ENCODE peak calls at places on chromosomes 6 and 20, in six cellular contexts. One of them, this sample, is unnamed.

GRCh38 chr20:59153355-59153681 is 10.3 kb upstream of the ZNF831 start:
- DNase-seq in H9: no peak
- DNase-seq in IMR-90: no peak
- DNase-seq in H1: no peak
- DNase-seq in neuronal stem cell: no peak
- DNase-seq in mesenchymal stem cell: no peak
- DNase-seq in this sample: no peak

GRCh38 chr6:148999921-149000589 is 253.2 kb downstream of the UST start:
- DNase-seq in H9: no peak
- DNase-seq in IMR-90: peak
- DNase-seq in H1: no peak
- DNase-seq in neuronal stem cell: no peak
- DNase-seq in mesenchymal stem cell: peak
- DNase-seq in this sample: no peak

GRCh38 chr20:539848-540247 is 3.7 kb downstream of the CSNK2A1 start:
- DNase-seq in H9: no peak
- DNase-seq in IMR-90: peak
- DNase-seq in H1: no peak
- DNase-seq in neuronal stem cell: no peak
- DNase-seq in mesenchymal stem cell: peak
- DNase-seq in this sample: peak

GRCh38 chr6:49198015-49198414 is 265.0 kb downstream of the MMUT start:
- DNase-seq in H9: no peak
- DNase-seq in IMR-90: no peak
- DNase-seq in H1: no peak
- DNase-seq in neuronal stem cell: no peak
- DNase-seq in mesenchymal stem cell: no peak
- DNase-seq in this sample: no peak

GRCh38 chr20:61759286-61760065 is 306.2 kb downstream of the TAF4 start:
- DNase-seq in H9: no peak
- DNase-seq in IMR-90: no peak
- DNase-seq in H1: no peak
- DNase-seq in neuronal stem cell: no peak
- DNase-seq in mesenchymal stem cell: no peak
- DNase-seq in this sample: no peak

GRCh38 chr6:28884423-28885148 is 39.2 kb downstream of the TRIM27 start:
- DNase-seq in H9: no peak
- DNase-seq in IMR-90: no peak
- DNase-seq in H1: no peak
- DNase-seq in neuronal stem cell: no peak
- DNase-seq in mesenchymal stem cell: no peak
- DNase-seq in this sample: no peak

GRCh38 chr6:1527098-1527497 is 82.6 kb upstream of the FOXC1 start:
- DNase-seq in H9: peak
- DNase-seq in IMR-90: peak
- DNase-seq in H1: peak
- DNase-seq in neuronal stem cell: no peak
- DNase-seq in mesenchymal stem cell: no peak
- DNase-seq in this sample: peak

GRCh38 chr20:53621482-53622246 is 28.0 kb upstream of the ZNF217 start:
- DNase-seq in H9: no peak
- DNase-seq in IMR-90: peak
- DNase-seq in H1: no peak
- DNase-seq in neuronal stem cell: no peak
- DNase-seq in mesenchymal stem cell: peak
- DNase-seq in this sample: peak

GRCh38 chr6:105890521-105891244 is 195.5 kb upstream of the PRDM1 start:
- DNase-seq in H9: no peak
- DNase-seq in IMR-90: no peak
- DNase-seq in H1: no peak
- DNase-seq in neuronal stem cell: no peak
- DNase-seq in mesenchymal stem cell: no peak
- DNase-seq in this sample: no peak

GRCh38 chr6:119865466-119866350 is 516.1 kb upstream of the MAN1A1 start:
- DNase-seq in H9: no peak
- DNase-seq in IMR-90: no peak
- DNase-seq in H1: no peak
- DNase-seq in neuronal stem cell: no peak
- DNase-seq in mesenchymal stem cell: no peak
- DNase-seq in this sample: no peak

DNA sequence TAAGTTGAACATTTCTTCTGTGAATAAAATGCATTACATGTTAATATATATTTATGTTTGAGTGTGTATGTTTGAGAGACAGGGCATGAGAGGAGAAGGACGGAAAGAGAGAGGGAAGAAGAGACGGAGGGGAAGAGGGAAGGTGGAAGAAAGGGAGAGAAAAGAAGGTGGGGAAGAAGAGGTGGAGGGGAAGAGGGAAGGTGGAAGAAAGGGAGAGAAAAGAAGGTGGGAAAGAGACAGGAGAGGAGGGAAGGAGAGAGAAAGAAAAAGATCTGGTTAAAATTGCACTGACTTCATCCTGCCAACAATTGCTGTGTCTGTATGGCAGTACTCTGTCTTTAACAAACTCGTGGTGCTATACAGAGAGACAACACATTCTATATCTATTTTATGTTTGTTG is 29.0 kb downstream of the FAM83B start:
- DNase-seq in H9: no peak
- DNase-seq in IMR-90: no peak
- DNase-seq in H1: no peak
- DNase-seq in neuronal stem cell: no peak
- DNase-seq in mesenchymal stem cell: no peak
- DNase-seq in this sample: no peak
- H3K18ac ChIP-seq in H9: no peak
- H3K18ac ChIP-seq in IMR-90: no peak
- H3K18ac ChIP-seq in H1: no peak
- H3K18ac ChIP-seq in neuronal stem cell: no peak
- H3K18ac ChIP-seq in mesenchymal stem cell: no peak
- H3K18ac ChIP-seq in this sample: no peak

DNA sequence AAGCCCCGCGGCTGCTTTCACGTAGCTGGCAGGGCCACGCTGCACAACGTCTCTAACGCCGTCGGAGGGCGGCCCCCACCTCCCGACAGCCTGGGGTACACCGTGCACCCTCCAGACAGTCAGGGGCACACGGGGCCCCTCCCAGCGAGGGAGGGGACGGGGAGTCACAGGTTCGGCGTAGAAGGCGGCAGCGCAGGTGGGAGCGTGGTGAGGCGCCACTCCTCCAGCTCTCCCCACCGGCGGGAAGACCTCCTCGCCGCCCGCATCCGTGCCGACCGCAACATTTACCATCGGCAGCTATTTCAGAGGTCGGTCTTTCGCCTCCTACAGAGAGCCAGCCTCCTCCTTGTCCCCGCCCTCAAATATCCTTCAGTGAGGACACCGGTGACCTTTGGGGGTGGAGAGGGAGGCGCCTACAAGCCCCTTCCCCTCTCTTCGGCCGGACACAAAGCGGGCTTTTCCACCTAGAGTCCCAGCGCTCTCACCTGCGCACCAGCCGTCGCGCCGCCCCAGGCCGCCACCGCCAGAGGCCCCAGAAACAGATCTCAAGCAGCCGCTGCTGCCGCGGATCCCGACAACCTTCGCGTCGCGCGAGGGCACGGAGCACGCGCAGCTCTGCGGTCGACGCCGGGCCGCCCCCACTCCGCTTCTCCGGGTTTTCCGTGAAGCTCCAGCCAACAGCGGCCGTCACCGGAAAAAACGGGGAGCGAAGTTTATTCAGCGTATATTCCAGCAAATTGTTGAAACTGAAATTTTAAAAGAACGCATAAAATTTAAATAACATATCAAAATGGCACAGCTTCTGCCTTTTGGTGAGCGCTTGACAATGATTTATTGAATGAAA is at the start of gene MKKS:
- DNase-seq in H9: peak
- DNase-seq in IMR-90: peak
- DNase-seq in H1: peak
- DNase-seq in neuronal stem cell: peak
- DNase-seq in mesenchymal stem cell: peak
- DNase-seq in this sample: peak
- H3K18ac ChIP-seq in H9: peak
- H3K18ac ChIP-seq in IMR-90: peak
- H3K18ac ChIP-seq in H1: peak
- H3K18ac ChIP-seq in neuronal stem cell: peak
- H3K18ac ChIP-seq in mesenchymal stem cell: peak
- H3K18ac ChIP-seq in this sample: peak

GRCh38 chr6:11586574-11586973 is 49.0 kb downstream of the TMEM170B start:
- DNase-seq in H9: no peak
- DNase-seq in IMR-90: peak
- DNase-seq in H1: no peak
- DNase-seq in neuronal stem cell: peak
- DNase-seq in mesenchymal stem cell: peak
- DNase-seq in this sample: peak
- H3K18ac ChIP-seq in H9: peak
- H3K18ac ChIP-seq in IMR-90: peak
- H3K18ac ChIP-seq in H1: no peak
- H3K18ac ChIP-seq in neuronal stem cell: peak
- H3K18ac ChIP-seq in mesenchymal stem cell: peak
- H3K18ac ChIP-seq in this sample: peak

DNA sequence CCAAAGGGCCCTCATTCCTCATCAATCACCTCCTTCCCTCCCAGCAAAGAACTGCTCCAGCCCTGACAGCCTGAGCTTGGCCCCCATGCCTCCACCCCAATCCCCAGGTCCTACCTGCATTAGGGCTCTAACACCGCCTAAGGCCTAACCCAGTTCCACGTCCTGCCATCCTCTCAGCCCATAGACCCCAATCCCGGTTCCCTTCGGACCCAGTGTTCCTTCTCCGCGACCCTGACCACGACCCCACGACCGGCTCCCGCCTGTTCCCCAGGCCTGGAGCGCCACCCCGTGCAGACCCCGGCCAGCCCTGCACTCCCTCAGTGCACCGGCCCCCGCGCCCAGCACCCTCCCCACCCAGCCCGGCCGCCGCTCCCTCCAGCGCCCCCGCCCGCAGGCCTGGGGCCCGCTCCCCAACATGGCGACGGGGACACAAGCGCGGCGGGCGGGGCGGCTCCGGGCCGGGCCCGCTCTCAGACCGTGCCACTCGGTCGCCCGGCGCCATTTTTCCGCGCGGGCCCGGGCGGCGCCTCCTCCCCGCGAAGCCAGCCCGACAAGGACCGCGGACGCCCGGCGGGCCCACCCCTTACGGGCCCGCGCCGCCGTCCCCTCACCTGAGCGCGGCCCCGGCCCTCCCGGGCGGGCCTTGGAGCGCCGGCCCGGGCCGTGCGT is 456 bp downstream of the NCOA6 start:
- DNase-seq in H9: peak
- DNase-seq in IMR-90: peak
- DNase-seq in H1: peak
- DNase-seq in neuronal stem cell: peak
- DNase-seq in mesenchymal stem cell: peak
- DNase-seq in this sample: peak
- H3K18ac ChIP-seq in H9: peak
- H3K18ac ChIP-seq in IMR-90: peak
- H3K18ac ChIP-seq in H1: peak
- H3K18ac ChIP-seq in neuronal stem cell: peak
- H3K18ac ChIP-seq in mesenchymal stem cell: peak
- H3K18ac ChIP-seq in this sample: peak

DNA sequence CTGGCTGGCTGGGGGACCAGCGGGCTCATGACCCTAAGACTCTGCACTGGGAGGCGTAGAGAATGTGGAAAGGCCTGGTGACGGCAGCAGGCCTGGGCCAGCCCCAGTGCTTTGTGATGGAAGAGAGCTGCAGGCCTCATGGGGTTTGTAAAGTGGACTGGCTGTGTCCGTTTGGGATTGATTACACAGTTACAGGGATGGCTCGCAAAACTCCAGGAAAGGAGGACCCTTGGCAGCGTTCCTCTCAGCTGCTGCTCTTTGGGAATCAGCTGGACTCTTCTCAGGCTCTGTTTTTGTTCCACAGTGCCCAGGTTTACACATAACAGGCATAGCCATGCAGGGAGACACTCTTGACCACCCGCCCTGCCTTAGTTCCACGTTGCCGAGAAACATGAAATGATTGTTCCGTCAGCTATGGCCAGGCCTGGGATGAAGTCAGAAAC is 89.0 kb downstream of the SLX4IP start:
- DNase-seq in H9: peak
- DNase-seq in IMR-90: peak
- DNase-seq in H1: no peak
- DNase-seq in neuronal stem cell: no peak
- DNase-seq in mesenchymal stem cell: peak
- DNase-seq in this sample: peak
- H3K18ac ChIP-seq in H9: no peak
- H3K18ac ChIP-seq in IMR-90: no peak
- H3K18ac ChIP-seq in H1: no peak
- H3K18ac ChIP-seq in neuronal stem cell: peak
- H3K18ac ChIP-seq in mesenchymal stem cell: peak
- H3K18ac ChIP-seq in this sample: no peak

GRCh38 chr6:14744212-14744556 is 501.7 kb upstream of the JARID2 start:
- DNase-seq in H9: no peak
- DNase-seq in IMR-90: no peak
- DNase-seq in H1: no peak
- DNase-seq in neuronal stem cell: no peak
- DNase-seq in mesenchymal stem cell: no peak
- DNase-seq in this sample: no peak

GRCh38 chr6:14742680-14743079 is 503.2 kb upstream of the JARID2 start:
- DNase-seq in H9: no peak
- DNase-seq in IMR-90: no peak
- DNase-seq in H1: no peak
- DNase-seq in neuronal stem cell: no peak
- DNase-seq in mesenchymal stem cell: no peak
- DNase-seq in this sample: no peak

GRCh38 chr6:14743465-14744211 is 502.2 kb upstream of the JARID2 start:
- DNase-seq in H9: no peak
- DNase-seq in IMR-90: peak
- DNase-seq in H1: no peak
- DNase-seq in neuronal stem cell: no peak
- DNase-seq in mesenchymal stem cell: peak
- DNase-seq in this sample: peak

GRCh38 chr6:14743126-14743464 is 502.8 kb upstream of the JARID2 start:
- DNase-seq in H9: no peak
- DNase-seq in IMR-90: no peak
- DNase-seq in H1: no peak
- DNase-seq in neuronal stem cell: no peak
- DNase-seq in mesenchymal stem cell: no peak
- DNase-seq in this sample: no peak

GRCh38 chr6:14742171-14742570 is 503.7 kb upstream of the JARID2 start:
- DNase-seq in H9: no peak
- DNase-seq in IMR-90: no peak
- DNase-seq in H1: no peak
- DNase-seq in neuronal stem cell: no peak
- DNase-seq in mesenchymal stem cell: no peak
- DNase-seq in this sample: no peak
- H3K18ac ChIP-seq in H9: no peak
- H3K18ac ChIP-seq in IMR-90: peak
- H3K18ac ChIP-seq in H1: no peak
- H3K18ac ChIP-seq in neuronal stem cell: no peak
- H3K18ac ChIP-seq in mesenchymal stem cell: no peak
- H3K18ac ChIP-seq in this sample: no peak

DNA sequence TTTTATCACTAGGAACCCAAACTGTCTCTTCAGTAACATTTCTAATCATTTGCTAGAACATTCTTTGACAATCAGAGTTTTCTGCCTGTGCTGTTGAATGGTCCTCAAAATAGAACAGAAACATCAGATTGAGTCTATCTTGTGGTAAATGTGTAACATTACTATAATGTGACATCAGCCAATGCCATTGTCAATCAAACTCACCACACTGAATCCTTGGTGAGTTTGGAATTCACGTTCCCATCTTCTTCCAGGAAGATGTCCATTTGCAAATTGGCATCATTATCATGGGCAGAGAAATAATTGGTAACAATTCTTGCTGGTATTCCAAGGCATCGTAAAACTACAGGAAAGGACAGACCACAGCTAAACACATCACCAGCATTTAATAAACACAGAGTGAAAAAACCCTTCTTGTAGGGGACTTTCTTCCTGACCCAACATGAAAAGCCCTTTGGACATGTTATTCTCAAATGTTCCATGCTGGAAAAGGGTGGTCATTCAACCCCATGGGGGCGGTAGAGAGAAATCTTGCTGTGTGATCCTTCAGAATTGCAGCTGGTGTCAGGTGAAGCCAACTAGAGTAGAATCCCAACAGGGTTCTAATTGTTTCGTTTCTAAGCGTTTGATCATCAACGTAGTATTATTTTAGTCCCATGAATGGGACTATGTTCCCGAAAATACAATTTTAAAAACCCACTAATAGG is 98.5 kb downstream of the F13A1 start:
- DNase-seq in H9: peak
- DNase-seq in IMR-90: no peak
- DNase-seq in H1: no peak
- DNase-seq in neuronal stem cell: no peak
- DNase-seq in mesenchymal stem cell: no peak
- DNase-seq in this sample: peak
- H3K18ac ChIP-seq in H9: no peak
- H3K18ac ChIP-seq in IMR-90: no peak
- H3K18ac ChIP-seq in H1: no peak
- H3K18ac ChIP-seq in neuronal stem cell: no peak
- H3K18ac ChIP-seq in mesenchymal stem cell: no peak
- H3K18ac ChIP-seq in this sample: no peak

This sample was measured in mesendoderm.